ENCODE peak calls at places on chromosomes 1 and 21, in five cellular contexts. W is HepG2, L is GM12878, F is K562, G is H1. M is an unnamed sample.

GRCh38 chr1:6497215-6497866 is 5.9 kb upstream of the PLEKHG5 start:
- DNase-seq in W (no peak), L (no peak), F (peak), G (no peak), M (no peak)

GRCh38 chr21:38777521-38777920 is 28.2 kb upstream of the ETS2 start:
- DNase-seq in W (no peak), L (no peak), F (no peak), G (no peak), M (no peak)

GRCh38 chr1:25669781-25670567 is 53.4 kb downstream of the MAN1C1 start:
- DNase-seq in W (no peak), L (no peak), F (no peak), G (no peak), M (no peak)

GRCh38 chr1:246063013-246063616 is 444.0 kb downstream of the SMYD3 start:
- DNase-seq in W (no peak), L (no peak), F (no peak), G (no peak), M (no peak)

GRCh38 chr1:54274448-54274847 is 74.5 kb downstream of the MRPL37 start:
- DNase-seq in W (no peak), L (no peak), F (no peak), G (no peak), M (no peak)

GRCh38 chr1:71399594-71399993 is 318.8 kb upstream of the ZRANB2 start:
- DNase-seq in W (no peak), L (no peak), F (no peak), G (no peak), M (no peak)

GRCh38 chr1:236142358-236143103 is at the start of gene GPR137B:
- DNase-seq in W (no peak), L (no peak), F (peak), G (no peak), M (no peak)

GRCh38 chr1:89986020-89986419 is 8.9 kb upstream of the ZNF326 start:
- DNase-seq in W (no peak), L (no peak), F (peak), G (no peak), M (no peak)

GRCh38 chr1:3453203-3453761 is 1.2 kb upstream of the ARHGEF16 start:
- DNase-seq in W (peak), L (peak), F (peak), G (peak), M (peak)

GRCh38 chr1:40133122-40133665 is 28.0 kb upstream of the RLF start:
- DNase-seq in W (no peak), L (no peak), F (no peak), G (no peak), M (no peak)

GRCh38 chr1:77533660-77534295 is 148.7 kb downstream of the ZZZ3 start:
- DNase-seq in W (peak), L (no peak), F (peak), G (peak), M (peak)
- TF ChIP-seq MAX in W (no peak), L (no peak), F (no peak), G (no peak), M (no peak)

GRCh38 chr1:167663002-167663772 is 33.2 kb downstream of the RCSD1 start:
- DNase-seq in W (no peak), L (peak), F (peak), G (no peak), M (no peak)
- TF ChIP-seq JUND in W (no peak), L (peak), F (peak), G (no peak), M (no peak)

GRCh38 chr1:44043176-44044070 is 12.2 kb upstream of the SLC6A9 start:
- DNase-seq in W (no peak), L (no peak), F (no peak), G (no peak), M (no peak)
- TF ChIP-seq SRF in W (no peak), L (no peak), F (no peak), G (no peak), M (no peak)

GRCh38 chr1:44826375-44827196 is 16.5 kb downstream of the PTCH2 start:
- DNase-seq in W (peak), L (no peak), F (peak), G (no peak), M (no peak)
- TF ChIP-seq MAX in W (peak), L (no peak), F (no peak), G (no peak), M (no peak)

M was measured in HCT116.